ENCODE peak calls at places on chromosomes 1 and 21, in five cellular contexts. T is CD8-positive, alpha-beta T cell; X is GM23338; B is DND-41; W is foreskin keratinocyte. D is an unnamed sample. For H3K27me3, the result is how much of the 10 kb centered on the place peaks cover.

GRCh38 chr1:12433323-12434053 is 184.5 kb downstream of the DHRS3 start:
- ATAC-seq in X (peak), T (no peak), B (peak), W (no peak), D (peak)

GRCh38 chr1:73907051-73907450 is 290.9 kb downstream of the LRRIQ3 start:
- ATAC-seq in T (no peak), W (no peak), B (no peak), X (no peak), D (no peak)

GRCh38 chr1:200625381-200625824 is 4.9 kb upstream of the KIF14 start:
- ATAC-seq in B (no peak), W (peak), T (peak), X (no peak), D (no peak)

GRCh38 chr1:204697893-204698292 is 12.4 kb upstream of the LRRN2 start:
- ATAC-seq in B (no peak), W (peak), T (no peak), X (no peak), D (peak)

GRCh38 chr1:184418955-184419733 is 32.3 kb downstream of the C1orf21 start:
- ATAC-seq in B (no peak), T (no peak), X (no peak), W (peak), D (no peak)

GRCh38 chr1:109808703-109809102 is 45.0 kb upstream of the EPS8L3 start:
- ATAC-seq in W (no peak), X (peak), B (no peak), T (no peak), D (no peak)

GRCh38 chr21:28632718-28633408 is 359.8 kb downstream of the LTN1 start:
- ATAC-seq in B (no peak), X (peak), T (no peak), W (peak), D (no peak)

GRCh38 chr1:228084325-228084724 is 1.8 kb downstream of the ARF1 start:
- ATAC-seq in B (no peak), W (peak), T (no peak), X (no peak), D (no peak)

GRCh38 chr1:110227774-110228173 is 17.7 kb downstream of the KCNC4 start:
- ATAC-seq in X (no peak), B (no peak), W (no peak), T (no peak), D (no peak)

GRCh38 chr1:94820918-94821317 is 761 bp downstream of the SLC44A3 start:
- ATAC-seq in B (no peak), X (no peak), W (no peak), T (no peak), D (no peak)

GRCh38 chr1:21174638-21175323 is 1.9 kb downstream of the EIF4G3 start:
- ATAC-seq in T (no peak), B (no peak), W (no peak), X (no peak), D (no peak)

GRCh38 chr1:13583964-13584791 is 546 bp downstream of the PDPN start:
- ATAC-seq in X (peak), W (peak), T (no peak), B (no peak), D (peak)

GRCh38 chr1:6491076-6491449 is 404 bp downstream of the PLEKHG5 start:
- ATAC-seq in B (no peak), W (no peak), T (no peak), X (no peak), D (no peak)

GRCh38 chr1:30229557-30229956 is 493.8 kb downstream of the MATN1 start:
- ATAC-seq in W (no peak), B (no peak), T (no peak), X (no peak), D (no peak)

GRCh38 chr1:154445040-154445472 is 39.9 kb downstream of the IL6R start:
- ATAC-seq in T (no peak), B (peak), X (no peak), W (peak), D (no peak)

GRCh38 chr1:114112775-114113174 is 40.9 kb downstream of the SYT6 start:
- ATAC-seq in X (no peak), W (no peak), T (no peak), B (no peak), D (no peak)

GRCh38 chr1:222950892-222951291 is 136.1 kb downstream of the DISP1 start:
- ATAC-seq in T (no peak), B (no peak), X (no peak), W (no peak), D (no peak)

GRCh38 chr1:87325982-87326738 is 2.5 kb upstream of the LMO4 start:
- ATAC-seq in W (no peak), B (no peak), T (no peak), X (no peak), D (no peak)

GRCh38 chr1:226712779-226713420 is 26.2 kb downstream of the ITPKB start:
- ATAC-seq in T (peak), B (no peak), X (no peak), W (no peak), D (no peak)

GRCh38 chr1:192496369-192497056 is 79.1 kb upstream of the RGS1 start:
- ATAC-seq in X (no peak), T (no peak), B (no peak), W (no peak), D (no peak)

GRCh38 chr21:41147979-41148355 is 20.0 kb upstream of the BACE2 start:
- ATAC-seq in W (no peak), X (no peak), T (no peak), B (no peak), D (no peak)

GRCh38 chr1:181128592-181129497 is 40.3 kb downstream of the IER5 start:
- ATAC-seq in X (peak), W (no peak), B (no peak), T (no peak), D (peak)

GRCh38 chr1:23574265-23574754 is 15.0 kb upstream of the ID3 start:
- ATAC-seq in T (peak), X (no peak), W (no peak), B (no peak), D (no peak)

GRCh38 chr1:113320972-113321680 is 69.2 kb upstream of the MAGI3 start:
- ATAC-seq in B (no peak), X (no peak), T (no peak), W (no peak), D (no peak)

GRCh38 chr1:177181280-177181630 is 10.5 kb downstream of the BRINP2 start:
- ATAC-seq in W (peak), X (peak), B (no peak), T (no peak), D (peak)

GRCh38 chr1:178870944-178871343 is at the start of gene ANGPTL1:
- ATAC-seq in W (no peak), B (no peak), T (no peak), X (peak), D (peak)

GRCh38 chr21:27269646-27270045 is 302.8 kb upstream of the ADAMTS5 start:
- ATAC-seq in B (no peak), W (peak), T (no peak), X (no peak), D (peak)

GRCh38 chr1:18554101-18554500 is 73.4 kb downstream of the KLHDC7A start:
- ATAC-seq in B (no peak), W (no peak), T (no peak), X (no peak), D (no peak)

GRCh38 chr21:42513985-42514882 is 582 bp downstream of the SLC37A1 start:
- ATAC-seq in B (peak), W (peak), X (peak), T (peak), D (peak)

GRCh38 chr21:46022551-46023107 is 41.1 kb downstream of the COL6A1 start:
- ATAC-seq in X (peak), W (no peak), T (no peak), B (no peak), D (peak)

GRCh38 chr1:119968068-119968492 is 71.8 kb upstream of the ADAM30 start:
- ATAC-seq in B (peak), W (peak), X (peak), T (peak), D (peak)

GRCh38 chr1:229230893-229231753 is 39.8 kb upstream of the RAB4A start:
- ATAC-seq in T (no peak), X (no peak), B (no peak), W (peak), D (no peak)

GRCh38 chr1:166971252-166971651 is 4.1 kb downstream of the ILDR2 start:
- ATAC-seq in T (no peak), B (no peak), W (no peak), X (no peak), D (no peak)

GRCh38 chr21:32712641-32713040 is 15.2 kb downstream of the SYNJ1 start:
- ATAC-seq in B (no peak), T (no peak), W (no peak), X (no peak), D (no peak)

GRCh38 chr1:70086897-70087296 is 118.5 kb downstream of the LRRC40 start:
- ATAC-seq in X (no peak), T (no peak), B (no peak), W (no peak), D (no peak)

GRCh38 chr21:33246963-33247362 is 17.2 kb downstream of the IFNAR2 start:
- ATAC-seq in T (peak), B (no peak), X (no peak), W (no peak), D (no peak)

GRCh38 chr1:60265560-60266535 is 192.3 kb upstream of the C1orf87 start:
- ATAC-seq in T (no peak), X (no peak), W (no peak), B (no peak), D (no peak)

GRCh38 chr1:57599233-57599994 is 175.6 kb upstream of the DAB1 start:
- ATAC-seq in T (no peak), X (peak), B (no peak), W (no peak), D (peak)

GRCh38 chr1:19725606-19726005 is 60.9 kb downstream of the HTR6 start:
- ATAC-seq in X (no peak), B (no peak), W (no peak), T (no peak), D (no peak)

DNA sequence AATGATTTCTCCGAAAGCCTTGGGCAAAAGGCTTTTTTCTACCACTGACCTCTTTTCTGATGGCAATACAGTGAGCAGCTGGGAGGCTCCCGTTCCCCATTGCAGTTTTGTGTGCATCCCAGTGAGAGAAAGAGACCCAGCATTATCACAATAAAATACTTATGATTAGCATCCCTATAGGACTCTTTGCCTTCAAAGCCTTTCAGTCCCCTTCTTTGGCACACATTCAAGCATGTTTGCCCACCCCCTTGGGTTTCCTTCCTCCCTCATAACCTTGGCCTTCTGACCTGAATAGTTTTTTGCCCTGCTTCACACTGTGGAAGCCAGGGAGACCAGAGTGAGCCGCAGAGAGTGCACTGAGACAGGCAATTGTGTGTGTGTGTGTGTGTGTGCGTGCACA is 13.1 kb upstream of the PLXNA2 start:
- ATAC-seq in B (no peak), T (no peak), W (no peak), X (peak), D (no peak)
- H3K27me3 ChIP-seq in B (under half), T (under half), W (half or more), X (under half), D (under half)

DNA sequence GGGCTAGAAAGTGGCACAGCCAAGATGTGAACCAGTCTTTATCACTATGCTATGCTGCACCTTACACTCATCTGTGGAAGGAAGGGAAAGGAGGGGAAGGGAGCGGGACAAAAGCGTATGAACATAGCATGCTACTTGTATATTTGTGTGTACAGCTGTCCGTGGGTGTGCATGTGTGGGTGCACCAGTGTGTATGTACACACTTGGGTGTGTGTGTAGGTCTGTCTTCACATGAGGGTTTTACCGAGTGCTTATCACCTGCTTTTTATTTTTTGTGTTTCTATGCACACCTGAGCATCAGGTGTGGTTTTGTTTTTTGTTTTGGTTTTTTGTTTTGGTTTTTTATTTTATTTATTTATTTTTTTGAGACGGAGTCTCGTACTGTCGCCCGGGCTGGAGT is 255.7 kb downstream of the RRAGC start:
- ATAC-seq in X (no peak), W (no peak), B (no peak), T (no peak), D (no peak)
- TF ChIP-seq CTCF in X (no peak), W (no peak), B (no peak), T (no peak), D (no peak)

DNA sequence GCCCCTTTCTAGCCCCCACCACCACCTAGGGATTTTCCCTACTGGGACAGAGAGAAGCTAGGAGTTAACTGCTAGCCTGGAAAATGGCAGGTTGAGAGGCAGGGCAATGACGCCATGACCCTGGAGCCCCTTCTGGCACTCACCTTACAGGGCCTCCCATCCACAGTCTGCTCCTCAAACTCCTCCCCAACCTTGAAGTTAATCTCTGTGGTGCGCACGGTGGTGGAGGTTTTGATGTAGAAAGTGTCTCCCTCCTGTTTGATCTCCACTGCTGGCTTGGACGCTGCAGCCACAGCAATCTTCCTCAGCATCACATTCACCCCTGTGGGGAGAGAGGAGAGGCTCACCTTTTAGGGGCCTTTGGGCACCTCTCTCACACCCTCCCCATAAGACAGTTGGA is 4.7 kb downstream of the CRABP2 start:
- ATAC-seq in W (no peak), T (peak), X (no peak), B (peak), D (no peak)
- H3K27me3 ChIP-seq in W (under half), T (under half), X (under half), B (under half), D (half or more)

DNA sequence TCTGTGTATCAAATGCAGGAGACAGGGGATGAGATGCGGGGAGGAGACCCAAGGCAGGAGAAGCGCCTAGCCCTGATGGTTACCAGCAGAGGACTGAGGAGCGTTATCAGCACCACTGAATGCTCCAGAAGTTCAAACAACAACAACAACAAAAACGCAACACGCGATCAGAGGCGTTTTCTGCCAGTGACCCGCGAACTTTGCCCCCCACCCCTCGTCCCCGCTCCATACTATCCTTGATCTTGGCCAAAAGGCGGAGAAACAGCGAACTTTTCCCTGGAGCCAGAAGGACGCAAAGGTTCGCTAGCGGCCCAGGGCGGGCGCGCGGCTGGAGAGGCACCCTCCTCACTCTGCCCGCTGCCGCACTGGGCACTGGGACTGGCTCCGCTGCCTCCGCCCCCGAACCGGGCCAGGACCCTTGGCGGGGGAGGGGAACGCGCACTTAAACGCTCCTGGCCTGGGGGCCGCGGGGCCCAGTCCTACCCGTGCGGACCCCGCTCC is 699 bp downstream of the ECHDC2 start:
- ATAC-seq in X (peak), B (no peak), T (no peak), W (peak), D (peak)
- TF ChIP-seq CTCF in X (no peak), B (no peak), T (no peak), W (no peak), D (no peak)

GRCh38 chr1:93180723-93181613 is at the start of gene CCDC18:
- ATAC-seq in T (peak), X (peak), W (peak), B (peak), D (no peak)

GRCh38 chr1:93177991-93178390 is 2.2 kb downstream of the TMED5 start:
- ATAC-seq in W (no peak), B (no peak), T (no peak), X (no peak), D (no peak)

GRCh38 chr1:93178418-93178817 is 1.8 kb downstream of the TMED5 start:
- ATAC-seq in W (no peak), T (no peak), X (no peak), B (no peak), D (no peak)

DNA sequence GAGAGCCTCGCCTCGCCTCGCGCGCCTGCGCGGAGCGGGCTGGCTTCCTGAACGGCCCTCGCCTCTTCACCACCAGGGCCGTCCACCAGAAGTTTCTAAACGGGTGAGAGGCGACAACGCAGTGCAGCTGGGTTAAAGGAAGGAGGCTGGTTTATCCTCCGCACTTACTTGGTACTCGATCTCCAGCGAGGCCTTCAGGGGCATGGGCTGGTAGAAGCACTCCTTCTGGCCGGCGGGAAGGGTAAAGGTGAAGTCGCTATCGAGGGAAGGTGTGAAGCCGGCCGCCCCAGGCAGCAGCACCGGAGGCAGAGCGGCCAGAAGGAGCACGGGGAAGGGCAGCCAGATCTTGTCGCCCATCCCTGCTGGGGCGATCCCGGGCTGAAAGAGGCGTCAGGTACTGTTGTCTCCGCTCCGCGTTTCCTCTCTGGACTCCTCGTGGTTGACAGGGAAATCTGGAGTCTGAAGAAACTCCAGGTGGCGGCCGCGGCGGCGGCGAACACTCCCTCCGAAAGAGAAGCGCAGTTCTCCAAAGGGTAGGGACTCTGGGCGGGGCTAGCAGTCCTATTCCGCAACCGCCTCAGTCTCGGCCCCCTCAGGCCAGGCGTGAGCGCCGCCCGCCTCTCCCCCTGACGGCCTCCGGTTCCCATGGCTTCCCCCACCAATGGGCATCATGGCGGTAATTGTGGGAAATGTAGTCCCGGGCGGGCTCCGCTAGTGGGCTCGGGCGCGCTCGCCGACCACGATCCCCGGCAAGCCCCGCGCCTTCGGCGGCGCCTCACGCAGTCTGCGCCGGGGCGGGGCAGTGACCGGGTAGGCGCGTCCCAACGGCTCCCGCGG is at the start of gene TMED5:
- ATAC-seq in W (peak), B (peak), X (peak), T (peak), D (peak)
- H3K27me3 ChIP-seq in W (under half), B (under half), X (under half), T (under half), D (under half)

GRCh38 chr1:25148673-25149300 is 83.5 kb downstream of the SYF2 start:
- ATAC-seq in B (peak), T (peak), W (no peak), X (peak), D (no peak)
- TF ChIP-seq CTCF in B (peak), T (peak), W (peak), X (peak), D (no peak)